ENCODE peak calls at places on chromosomes 4 and X, in seven cellular contexts. K is SK-N-SH, R is HepG2, X is H1, I is K562, U is GM12878, J is GM12891. M is an unnamed sample.

GRCh38 chr4:77636902-77637301 is 31.3 kb downstream of the CXCL13 start:
- DNase-seq in K (no peak), R (peak; percentile 83), X (no peak), I (no peak), U (no peak), J (no peak), M (no peak)

GRCh38 chr4:15354790-15355418 is 72.9 kb upstream of the C1QTNF7 start:
- DNase-seq in K (no peak), R (no peak), X (no peak), I (no peak), U (no peak), J (no peak), M (no peak)

GRCh38 chr4:183517781-183518180 is 12.9 kb downstream of the ING2 start:
- DNase-seq in K (no peak), R (no peak), X (no peak), I (no peak), U (no peak), J (no peak), M (no peak)

GRCh38 chr4:185542626-185543336 is 7.5 kb upstream of the PDLIM3 start:
- DNase-seq in K (no peak), R (no peak), X (no peak), I (no peak), U (no peak), J (no peak), M (no peak)

GRCh38 chr4:109921384-109921808 is 8.7 kb downstream of the EGF start:
- DNase-seq in K (no peak), R (no peak), X (no peak), I (no peak), U (no peak), J (no peak), M (no peak)

GRCh38 chr4:123453006-123453685 is 56.6 kb downstream of the SPRY1 start:
- DNase-seq in K (no peak), R (no peak), X (no peak), I (no peak), U (no peak), J (no peak), M (no peak)

GRCh38 chrX:3638280-3638873 is 75.1 kb downstream of the PRKX start:
- DNase-seq in K (peak; percentile 57), R (peak; percentile 11), X (no peak), I (peak; percentile 57), U (peak; percentile 16), J (no peak), M (peak; percentile 43)

GRCh38 chrX:153669174-153669890 is 4.3 kb downstream of the PNCK start:
- DNase-seq in K (peak; percentile 83), R (no peak), X (no peak), I (peak; percentile 68), U (no peak), J (peak; percentile 63), M (peak; percentile 68)

GRCh38 chrX:19291086-19291485 is 52.6 kb upstream of the PDHA1 start:
- DNase-seq in K (no peak), R (no peak), X (no peak), I (no peak), U (no peak), J (no peak), M (no peak)

GRCh38 chr4:123397276-123398150 is 918 bp downstream of the SPRY1 start:
- DNase-seq in K (peak; percentile 65), R (peak; percentile 75), X (no peak), I (no peak), U (no peak), J (no peak), M (no peak)

GRCh38 chr4:155544547-155544946 is 122.1 kb upstream of the GUCY1A1 start:
- DNase-seq in K (no peak), R (no peak), X (no peak), I (no peak), U (no peak), J (no peak), M (no peak)

GRCh38 chr4:146621-147020 is 22.3 kb downstream of the ZNF718 start:
- DNase-seq in K (no peak), R (no peak), X (no peak), I (no peak), U (no peak), J (no peak), M (no peak)

GRCh38 chr4:22090655-22091350 is 142.2 kb upstream of the KCNIP4 start:
- DNase-seq in K (no peak), R (no peak), X (no peak), I (no peak), U (no peak), J (no peak), M (no peak)

GRCh38 chrX:15786930-15787329 is 3.4 kb upstream of the ZRSR2 start:
- DNase-seq in K (no peak), R (no peak), X (no peak), I (no peak), U (no peak), J (no peak), M (no peak)

DNA sequence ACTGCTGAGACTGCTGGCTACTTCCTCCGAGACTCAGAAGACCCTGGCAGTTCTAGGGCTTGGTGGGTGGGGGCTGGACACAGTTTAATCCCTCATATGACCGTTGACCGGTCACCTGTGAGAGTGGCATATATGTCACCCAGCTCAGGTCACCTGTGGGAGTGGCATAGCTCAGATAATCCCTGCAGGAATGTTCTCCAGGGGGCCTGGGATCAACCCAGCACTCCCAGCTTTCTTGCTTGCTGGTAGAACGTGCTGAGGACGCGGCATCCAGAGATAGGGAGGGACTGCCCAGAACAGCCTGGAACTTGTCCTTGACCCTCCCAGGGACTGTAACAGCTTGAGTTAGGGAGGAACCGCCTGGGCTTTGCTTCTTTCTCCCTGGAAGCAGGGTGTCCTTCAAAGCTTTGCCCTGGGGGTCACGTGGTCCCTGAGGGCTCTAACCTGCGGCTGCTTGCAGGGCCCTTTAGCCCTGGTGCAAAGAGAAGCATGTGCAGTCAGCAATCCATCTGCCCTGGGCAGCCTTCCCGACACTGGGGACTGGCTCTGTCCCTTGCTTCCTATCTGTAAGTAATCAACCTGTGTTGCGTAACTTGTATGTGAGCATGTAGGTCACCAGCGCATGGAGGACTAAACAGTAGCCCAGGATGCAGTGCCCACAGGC is 55.3 kb downstream of the ZFYVE28 start:
- DNase-seq in K (no peak), R (peak; percentile 36), X (no peak), I (no peak), U (no peak), J (no peak), M (no peak)
- TF ChIP-seq TAF1 in K (no peak), R (no peak), X (no peak), I (no peak), U (no peak), J (no peak), M (no peak)

GRCh38 chrX:119942831-119943184 is 743 bp downstream of the NKAP start:
- DNase-seq in K (no peak), R (peak; percentile 9), X (no peak), I (no peak), U (no peak), J (no peak), M (no peak)
- TF ChIP-seq TAF1 in K (no peak), R (no peak), X (no peak), I (no peak), U (no peak), J (no peak), M (no peak)

GRCh38 chrX:25034889-25035288 is 19.1 kb upstream of the ARX start:
- DNase-seq in K (no peak), R (peak; percentile 4), X (no peak), I (no peak), U (no peak), J (no peak), M (no peak)
- TF ChIP-seq TAF1 in K (no peak), R (no peak), X (no peak), I (no peak), U (no peak), J (no peak), M (no peak)

DNA sequence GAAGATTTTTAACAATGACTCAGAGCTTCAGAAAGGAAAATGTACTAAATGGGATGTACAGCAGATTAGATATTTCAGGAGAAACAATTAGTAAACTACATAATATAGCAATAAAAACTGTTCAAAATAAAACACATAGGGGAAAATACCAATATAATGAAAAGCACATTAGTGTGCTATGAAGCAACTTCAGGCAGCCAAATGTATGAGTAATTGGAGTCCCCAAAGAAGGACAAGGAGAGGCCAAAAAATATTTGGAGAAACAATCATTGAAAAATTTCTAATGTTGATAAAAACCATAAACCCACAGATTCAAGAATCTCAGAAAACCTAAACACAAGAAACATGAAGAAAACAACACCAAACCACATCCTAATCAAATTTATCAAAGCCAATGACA is 129.3 kb upstream of the CHRDL1 start:
- DNase-seq in K (no peak), R (no peak), X (no peak), I (no peak), U (no peak), J (no peak), M (no peak)
- TF ChIP-seq TAF1 in K (no peak), R (no peak), X (no peak), I (no peak), U (no peak), J (no peak), M (no peak)

GRCh38 chrX:63258144-63258543 is 93.0 kb downstream of the SPIN4 start:
- DNase-seq in K (no peak), R (no peak), X (no peak), I (no peak), U (no peak), J (no peak), M (no peak)
- TF ChIP-seq TAF1 in K (no peak), R (no peak), X (no peak), I (no peak), U (no peak), J (no peak), M (no peak)

GRCh38 chr4:23923840-23924239 is 34.0 kb upstream of the PPARGC1A start:
- DNase-seq in K (no peak), R (peak; percentile 8), X (no peak), I (no peak), U (no peak), J (no peak), M (no peak)
- TF ChIP-seq TAF1 in K (no peak), R (no peak), X (no peak), I (no peak), U (no peak), J (no peak), M (no peak)

DNA sequence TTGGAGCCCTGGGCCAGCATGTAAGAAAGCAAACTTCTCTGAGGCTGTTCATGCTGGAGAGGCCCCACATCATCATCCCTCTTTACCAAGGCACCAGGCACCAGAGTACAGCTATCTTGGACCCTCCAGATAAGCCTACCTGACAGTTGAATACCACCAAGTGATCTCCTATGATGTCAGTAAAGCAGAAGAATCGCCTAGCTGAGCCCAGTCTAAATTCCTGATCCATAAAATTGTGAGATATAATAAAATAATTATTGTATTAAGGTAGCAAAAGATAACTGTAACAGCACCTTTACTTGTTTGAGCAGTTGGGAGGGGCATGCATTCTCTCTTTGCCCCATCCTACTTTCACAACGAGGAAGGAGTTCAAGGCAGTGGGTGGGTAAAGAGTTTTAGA is 2.9 kb upstream of the UCP1 start:
- DNase-seq in K (no peak), R (no peak), X (no peak), I (no peak), U (no peak), J (no peak), M (no peak)
- TF ChIP-seq TAF1 in K (no peak), R (no peak), X (no peak), I (no peak), U (no peak), J (no peak), M (no peak)